ENCODE peak calls at places on chromosomes 16 and 17, in seven cellular contexts. One of them, this sample, is unnamed. For H3K36me3, the result is how much of the 10 kb centered on the place peaks cover.

GRCh38 chr16:53768167-53768566 is 64.2 kb downstream of the FTO start:
- DNase-seq in ovary: no peak
- DNase-seq in tibial nerve: no peak
- DNase-seq in upper lobe of right lung: no peak
- DNase-seq in astrocyte: no peak
- DNase-seq in CD8-positive, alpha-beta T cell: no peak
- DNase-seq in psoas muscle: no peak
- DNase-seq in this sample: no peak

GRCh38 chr16:89371968-89372634 is 118.3 kb downstream of the ANKRD11 start:
- DNase-seq in ovary: no peak
- DNase-seq in tibial nerve: no peak
- DNase-seq in upper lobe of right lung: no peak
- DNase-seq in astrocyte: peak
- DNase-seq in CD8-positive, alpha-beta T cell: no peak
- DNase-seq in psoas muscle: no peak
- DNase-seq in this sample: no peak

GRCh38 chr16:19291459-19291858 is 5.9 kb downstream of the CLEC19A start:
- DNase-seq in ovary: no peak
- DNase-seq in tibial nerve: no peak
- DNase-seq in upper lobe of right lung: no peak
- DNase-seq in astrocyte: peak
- DNase-seq in CD8-positive, alpha-beta T cell: no peak
- DNase-seq in psoas muscle: no peak
- DNase-seq in this sample: no peak

GRCh38 chr17:20228860-20229259 is 219.7 kb downstream of the SPECC1 start:
- DNase-seq in ovary: no peak
- DNase-seq in tibial nerve: no peak
- DNase-seq in upper lobe of right lung: no peak
- DNase-seq in astrocyte: peak
- DNase-seq in CD8-positive, alpha-beta T cell: no peak
- DNase-seq in psoas muscle: no peak
- DNase-seq in this sample: no peak

GRCh38 chr16:88435437-88436355 is 17.4 kb upstream of the ZFPM1 start:
- DNase-seq in ovary: no peak
- DNase-seq in tibial nerve: no peak
- DNase-seq in upper lobe of right lung: no peak
- DNase-seq in astrocyte: no peak
- DNase-seq in CD8-positive, alpha-beta T cell: no peak
- DNase-seq in psoas muscle: no peak
- DNase-seq in this sample: no peak

GRCh38 chr17:80861360-80861861 is 130.2 kb upstream of the CHMP6 start:
- DNase-seq in ovary: no peak
- DNase-seq in tibial nerve: no peak
- DNase-seq in upper lobe of right lung: no peak
- DNase-seq in astrocyte: no peak
- DNase-seq in CD8-positive, alpha-beta T cell: no peak
- DNase-seq in psoas muscle: no peak
- DNase-seq in this sample: no peak

GRCh38 chr17:59284317-59284716 is 47.1 kb upstream of the YPEL2 start:
- DNase-seq in ovary: no peak
- DNase-seq in tibial nerve: no peak
- DNase-seq in upper lobe of right lung: no peak
- DNase-seq in astrocyte: no peak
- DNase-seq in CD8-positive, alpha-beta T cell: no peak
- DNase-seq in psoas muscle: no peak
- DNase-seq in this sample: no peak

GRCh38 chr16:46974352-46974751 is 878 bp upstream of the DNAJA2 start:
- DNase-seq in ovary: no peak
- DNase-seq in tibial nerve: peak
- DNase-seq in upper lobe of right lung: no peak
- DNase-seq in astrocyte: no peak
- DNase-seq in CD8-positive, alpha-beta T cell: no peak
- DNase-seq in psoas muscle: no peak
- DNase-seq in this sample: no peak

GRCh38 chr17:57599271-57600045 is 145.6 kb downstream of the CCDC182 start:
- DNase-seq in ovary: no peak
- DNase-seq in tibial nerve: no peak
- DNase-seq in upper lobe of right lung: peak
- DNase-seq in astrocyte: no peak
- DNase-seq in CD8-positive, alpha-beta T cell: peak
- DNase-seq in psoas muscle: no peak
- DNase-seq in this sample: no peak

GRCh38 chr16:450800-451512 is 25.5 kb downstream of the RAB11FIP3 start:
- DNase-seq in ovary: no peak
- DNase-seq in tibial nerve: no peak
- DNase-seq in upper lobe of right lung: no peak
- DNase-seq in astrocyte: no peak
- DNase-seq in CD8-positive, alpha-beta T cell: no peak
- DNase-seq in psoas muscle: no peak
- DNase-seq in this sample: no peak

GRCh38 chr16:57102888-57103879 is 10.8 kb downstream of the CPNE2 start:
- DNase-seq in ovary: no peak
- DNase-seq in tibial nerve: no peak
- DNase-seq in upper lobe of right lung: no peak
- DNase-seq in astrocyte: no peak
- DNase-seq in CD8-positive, alpha-beta T cell: no peak
- DNase-seq in psoas muscle: no peak
- DNase-seq in this sample: no peak

GRCh38 chr17:40547079-40547784 is 18.0 kb downstream of the CCR7 start:
- DNase-seq in ovary: no peak
- DNase-seq in tibial nerve: no peak
- DNase-seq in upper lobe of right lung: peak
- DNase-seq in astrocyte: no peak
- DNase-seq in CD8-positive, alpha-beta T cell: peak
- DNase-seq in psoas muscle: no peak
- DNase-seq in this sample: no peak

GRCh38 chr17:78364436-78365281 is 4.8 kb upstream of the SOCS3 start:
- DNase-seq in ovary: no peak
- DNase-seq in tibial nerve: no peak
- DNase-seq in upper lobe of right lung: no peak
- DNase-seq in astrocyte: no peak
- DNase-seq in CD8-positive, alpha-beta T cell: no peak
- DNase-seq in psoas muscle: no peak
- DNase-seq in this sample: no peak

GRCh38 chr17:43366809-43367587 is 31.8 kb upstream of the ARL4D start:
- DNase-seq in ovary: peak
- DNase-seq in tibial nerve: no peak
- DNase-seq in upper lobe of right lung: no peak
- DNase-seq in astrocyte: peak
- DNase-seq in CD8-positive, alpha-beta T cell: no peak
- DNase-seq in psoas muscle: peak
- DNase-seq in this sample: no peak

GRCh38 chr17:37361543-37361942 is 14.2 kb upstream of the C17orf78 start:
- DNase-seq in ovary: no peak
- DNase-seq in tibial nerve: no peak
- DNase-seq in upper lobe of right lung: no peak
- DNase-seq in astrocyte: no peak
- DNase-seq in CD8-positive, alpha-beta T cell: no peak
- DNase-seq in psoas muscle: no peak
- DNase-seq in this sample: no peak

GRCh38 chr16:4316103-4316731 is 350 bp downstream of the GLIS2 start:
- DNase-seq in ovary: peak
- DNase-seq in tibial nerve: no peak
- DNase-seq in upper lobe of right lung: peak
- DNase-seq in astrocyte: no peak
- DNase-seq in CD8-positive, alpha-beta T cell: no peak
- DNase-seq in psoas muscle: no peak
- DNase-seq in this sample: no peak

GRCh38 chr17:83175551-83176271 is 96.3 kb downstream of the METRNL start:
- DNase-seq in ovary: no peak
- DNase-seq in tibial nerve: no peak
- DNase-seq in upper lobe of right lung: no peak
- DNase-seq in astrocyte: no peak
- DNase-seq in CD8-positive, alpha-beta T cell: no peak
- DNase-seq in psoas muscle: no peak
- DNase-seq in this sample: no peak

GRCh38 chr17:48513097-48513496 is 17.7 kb downstream of the HOXB1 start:
- DNase-seq in ovary: no peak
- DNase-seq in tibial nerve: no peak
- DNase-seq in upper lobe of right lung: no peak
- DNase-seq in astrocyte: no peak
- DNase-seq in CD8-positive, alpha-beta T cell: no peak
- DNase-seq in psoas muscle: no peak
- DNase-seq in this sample: no peak

GRCh38 chr16:2076072-2076865 is 28.5 kb downstream of the TSC2 start:
- DNase-seq in ovary: no peak
- DNase-seq in tibial nerve: no peak
- DNase-seq in upper lobe of right lung: no peak
- DNase-seq in astrocyte: no peak
- DNase-seq in CD8-positive, alpha-beta T cell: no peak
- DNase-seq in psoas muscle: no peak
- DNase-seq in this sample: no peak
- H3K36me3 ChIP-seq in ovary: under half
- H3K36me3 ChIP-seq in tibial nerve: under half
- H3K36me3 ChIP-seq in upper lobe of right lung: half or more
- H3K36me3 ChIP-seq in astrocyte: under half
- H3K36me3 ChIP-seq in CD8-positive, alpha-beta T cell: under half
- H3K36me3 ChIP-seq in psoas muscle: under half
- H3K36me3 ChIP-seq in this sample: under half

GRCh38 chr16:81610936-81611335 is 166.3 kb downstream of the CMIP start:
- DNase-seq in ovary: no peak
- DNase-seq in tibial nerve: no peak
- DNase-seq in upper lobe of right lung: no peak
- DNase-seq in astrocyte: no peak
- DNase-seq in CD8-positive, alpha-beta T cell: no peak
- DNase-seq in psoas muscle: no peak
- DNase-seq in this sample: no peak
- H3K27ac ChIP-seq in ovary: no peak
- H3K27ac ChIP-seq in tibial nerve: peak
- H3K27ac ChIP-seq in upper lobe of right lung: no peak
- H3K27ac ChIP-seq in astrocyte: no peak
- H3K27ac ChIP-seq in CD8-positive, alpha-beta T cell: no peak
- H3K27ac ChIP-seq in psoas muscle: no peak
- H3K27ac ChIP-seq in this sample: peak

DNA sequence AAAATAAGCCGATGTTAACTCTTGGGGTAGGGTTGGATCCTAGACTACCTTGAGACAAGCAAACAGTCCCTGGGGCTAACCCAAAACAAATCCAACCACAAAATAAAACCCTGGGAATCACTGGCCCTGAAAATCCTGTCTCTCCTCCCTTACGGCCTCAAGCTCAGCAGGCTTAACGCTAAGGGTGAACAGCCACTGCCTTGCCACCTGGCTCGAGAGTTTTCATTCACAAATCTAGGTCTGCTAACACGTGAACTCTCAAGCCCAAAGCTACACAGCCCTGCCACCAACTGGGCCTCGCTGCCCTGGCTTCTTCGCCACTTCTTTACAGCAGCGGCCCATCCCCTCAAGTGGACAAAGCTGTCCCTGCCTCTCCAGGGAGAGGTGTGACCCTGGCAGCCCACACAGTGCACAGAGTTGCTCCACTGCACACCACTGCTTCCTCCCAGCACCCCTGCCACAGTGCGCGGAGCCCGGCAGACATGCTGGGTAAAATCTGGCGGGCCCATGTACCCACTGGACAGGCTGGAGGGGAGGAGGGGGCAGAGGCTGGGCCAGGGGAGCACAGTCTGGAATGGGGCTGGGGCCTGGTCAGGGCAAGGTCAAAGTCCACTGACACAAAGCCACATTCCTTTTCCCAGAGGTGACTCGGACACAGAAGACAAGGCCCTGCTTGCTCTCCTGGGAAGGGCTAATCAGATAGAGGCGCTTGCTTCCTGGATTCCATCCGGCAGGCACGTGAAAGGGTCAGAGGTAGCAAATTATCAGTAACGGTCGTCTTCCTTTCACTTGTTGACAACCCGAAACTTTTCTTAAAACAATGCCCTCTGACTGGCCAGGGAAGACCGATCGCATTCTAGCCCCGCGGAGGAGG is 996 bp downstream of the PCYT2 start:
- DNase-seq in ovary: no peak
- DNase-seq in tibial nerve: no peak
- DNase-seq in upper lobe of right lung: no peak
- DNase-seq in astrocyte: no peak
- DNase-seq in CD8-positive, alpha-beta T cell: no peak
- DNase-seq in psoas muscle: no peak
- DNase-seq in this sample: no peak
- H3K36me3 ChIP-seq in ovary: under half
- H3K36me3 ChIP-seq in tibial nerve: under half
- H3K36me3 ChIP-seq in upper lobe of right lung: under half
- H3K36me3 ChIP-seq in astrocyte: under half
- H3K36me3 ChIP-seq in CD8-positive, alpha-beta T cell: under half
- H3K36me3 ChIP-seq in psoas muscle: under half
- H3K36me3 ChIP-seq in this sample: under half

GRCh38 chr16:11794991-11795886 is 1.8 kb downstream of the ZC3H7A start:
- DNase-seq in ovary: no peak
- DNase-seq in tibial nerve: peak
- DNase-seq in upper lobe of right lung: peak
- DNase-seq in astrocyte: no peak
- DNase-seq in CD8-positive, alpha-beta T cell: no peak
- DNase-seq in psoas muscle: no peak
- DNase-seq in this sample: no peak

GRCh38 chr16:11795887-11796226 is 1.2 kb downstream of the ZC3H7A start:
- DNase-seq in ovary: no peak
- DNase-seq in tibial nerve: no peak
- DNase-seq in upper lobe of right lung: no peak
- DNase-seq in astrocyte: no peak
- DNase-seq in CD8-positive, alpha-beta T cell: no peak
- DNase-seq in psoas muscle: no peak
- DNase-seq in this sample: no peak

GRCh38 chr16:11792404-11793260 is 4.4 kb downstream of the ZC3H7A start:
- DNase-seq in ovary: no peak
- DNase-seq in tibial nerve: no peak
- DNase-seq in upper lobe of right lung: peak
- DNase-seq in astrocyte: no peak
- DNase-seq in CD8-positive, alpha-beta T cell: no peak
- DNase-seq in psoas muscle: peak
- DNase-seq in this sample: no peak

GRCh38 chr16:11794447-11794846 is 2.6 kb downstream of the ZC3H7A start:
- DNase-seq in ovary: no peak
- DNase-seq in tibial nerve: no peak
- DNase-seq in upper lobe of right lung: no peak
- DNase-seq in astrocyte: no peak
- DNase-seq in CD8-positive, alpha-beta T cell: no peak
- DNase-seq in psoas muscle: no peak
- DNase-seq in this sample: no peak

GRCh38 chr16:11793840-11794239 is 3.2 kb downstream of the ZC3H7A start:
- DNase-seq in ovary: no peak
- DNase-seq in tibial nerve: no peak
- DNase-seq in upper lobe of right lung: peak
- DNase-seq in astrocyte: no peak
- DNase-seq in CD8-positive, alpha-beta T cell: no peak
- DNase-seq in psoas muscle: no peak
- DNase-seq in this sample: no peak
- H3K27ac ChIP-seq in ovary: no peak
- H3K27ac ChIP-seq in tibial nerve: peak
- H3K27ac ChIP-seq in upper lobe of right lung: peak
- H3K27ac ChIP-seq in astrocyte: no peak
- H3K27ac ChIP-seq in CD8-positive, alpha-beta T cell: no peak
- H3K27ac ChIP-seq in psoas muscle: peak
- H3K27ac ChIP-seq in this sample: peak

This sample was measured in esophagus squamous epithelium.